ENCODE peak calls at places on chromosomes 4 and X, in eight cellular contexts. One of them, this sample, is unnamed.

GRCh38 chr4:40196724-40197281 is at the start of gene RHOH:
- DNase-seq in CD8-positive, alpha-beta T cell: peak
- DNase-seq in aorta: no peak
- DNase-seq in stomach: peak
- DNase-seq in heart right ventricle: no peak
- DNase-seq in GM23338: peak
- DNase-seq in H9: no peak
- DNase-seq in PC-9: no peak
- DNase-seq in this sample: peak

GRCh38 chr4:1096841-1097240 is 16.5 kb downstream of the RNF212 start:
- DNase-seq in PC-9: no peak
- DNase-seq in stomach: no peak
- DNase-seq in H9: peak
- DNase-seq in heart right ventricle: no peak
- DNase-seq in aorta: no peak
- DNase-seq in CD8-positive, alpha-beta T cell: no peak
- DNase-seq in GM23338: no peak
- DNase-seq in this sample: no peak

GRCh38 chr4:94407846-94408245 is 43.9 kb upstream of the PDLIM5 start:
- DNase-seq in CD8-positive, alpha-beta T cell: no peak
- DNase-seq in heart right ventricle: no peak
- DNase-seq in PC-9: no peak
- DNase-seq in stomach: no peak
- DNase-seq in H9: no peak
- DNase-seq in aorta: no peak
- DNase-seq in GM23338: no peak
- DNase-seq in this sample: no peak

GRCh38 chrX:123771449-123772064 is 38.7 kb upstream of the THOC2 start:
- DNase-seq in GM23338: no peak
- DNase-seq in PC-9: no peak
- DNase-seq in stomach: no peak
- DNase-seq in heart right ventricle: no peak
- DNase-seq in aorta: no peak
- DNase-seq in H9: no peak
- DNase-seq in CD8-positive, alpha-beta T cell: no peak
- DNase-seq in this sample: no peak

GRCh38 chr4:129545599-129546278 is 449.8 kb downstream of the C4orf33 start:
- DNase-seq in PC-9: no peak
- DNase-seq in aorta: peak
- DNase-seq in heart right ventricle: peak
- DNase-seq in CD8-positive, alpha-beta T cell: no peak
- DNase-seq in H9: no peak
- DNase-seq in stomach: peak
- DNase-seq in GM23338: no peak
- DNase-seq in this sample: no peak

GRCh38 chr4:185086053-185086452 is 57.0 kb upstream of the SLC25A4 start:
- DNase-seq in PC-9: no peak
- DNase-seq in heart right ventricle: no peak
- DNase-seq in aorta: no peak
- DNase-seq in CD8-positive, alpha-beta T cell: no peak
- DNase-seq in H9: peak
- DNase-seq in GM23338: peak
- DNase-seq in stomach: no peak
- DNase-seq in this sample: no peak

GRCh38 chr4:65046496-65047101 is 623.7 kb downstream of the EPHA5 start:
- DNase-seq in H9: no peak
- DNase-seq in GM23338: no peak
- DNase-seq in stomach: no peak
- DNase-seq in aorta: no peak
- DNase-seq in CD8-positive, alpha-beta T cell: no peak
- DNase-seq in heart right ventricle: no peak
- DNase-seq in PC-9: peak
- DNase-seq in this sample: no peak

GRCh38 chrX:116204947-116205346 is 34.4 kb downstream of the AGTR2 start:
- DNase-seq in heart right ventricle: no peak
- DNase-seq in stomach: no peak
- DNase-seq in GM23338: peak
- DNase-seq in CD8-positive, alpha-beta T cell: no peak
- DNase-seq in H9: no peak
- DNase-seq in PC-9: no peak
- DNase-seq in aorta: no peak
- DNase-seq in this sample: no peak

GRCh38 chr4:4541040-4541631 is 712 bp downstream of the STX18 start:
- DNase-seq in stomach: peak
- DNase-seq in GM23338: no peak
- DNase-seq in H9: no peak
- DNase-seq in CD8-positive, alpha-beta T cell: peak
- DNase-seq in PC-9: peak
- DNase-seq in heart right ventricle: peak
- DNase-seq in aorta: no peak
- DNase-seq in this sample: no peak

GRCh38 chr4:182823576-182823975 is 93.6 kb downstream of the DCTD start:
- DNase-seq in CD8-positive, alpha-beta T cell: no peak
- DNase-seq in H9: no peak
- DNase-seq in stomach: no peak
- DNase-seq in heart right ventricle: no peak
- DNase-seq in PC-9: no peak
- DNase-seq in GM23338: no peak
- DNase-seq in aorta: no peak
- DNase-seq in this sample: no peak

GRCh38 chrX:142204522-142205433 is at the start of gene MAGEC2:
- DNase-seq in stomach: no peak
- DNase-seq in H9: no peak
- DNase-seq in GM23338: no peak
- DNase-seq in heart right ventricle: no peak
- DNase-seq in CD8-positive, alpha-beta T cell: no peak
- DNase-seq in PC-9: no peak
- DNase-seq in aorta: no peak
- DNase-seq in this sample: no peak

GRCh38 chr4:89296399-89296798 is 11.2 kb downstream of the GPRIN3 start:
- DNase-seq in aorta: no peak
- DNase-seq in PC-9: no peak
- DNase-seq in CD8-positive, alpha-beta T cell: no peak
- DNase-seq in stomach: no peak
- DNase-seq in GM23338: no peak
- DNase-seq in heart right ventricle: no peak
- DNase-seq in H9: no peak
- DNase-seq in this sample: no peak

GRCh38 chrX:41473936-41474725 is 27.0 kb downstream of the NYX start:
- DNase-seq in heart right ventricle: no peak
- DNase-seq in GM23338: no peak
- DNase-seq in stomach: no peak
- DNase-seq in H9: peak
- DNase-seq in aorta: no peak
- DNase-seq in CD8-positive, alpha-beta T cell: no peak
- DNase-seq in PC-9: no peak
- DNase-seq in this sample: no peak

GRCh38 chrX:13464599-13465275 is 104.7 kb upstream of the EGFL6 start:
- DNase-seq in CD8-positive, alpha-beta T cell: no peak
- DNase-seq in aorta: no peak
- DNase-seq in stomach: no peak
- DNase-seq in heart right ventricle: no peak
- DNase-seq in PC-9: no peak
- DNase-seq in H9: no peak
- DNase-seq in GM23338: no peak
- DNase-seq in this sample: no peak

GRCh38 chr4:118948545-118949144 is 60.0 kb downstream of the SYNPO2 start:
- DNase-seq in H9: no peak
- DNase-seq in GM23338: peak
- DNase-seq in heart right ventricle: no peak
- DNase-seq in stomach: no peak
- DNase-seq in aorta: no peak
- DNase-seq in PC-9: no peak
- DNase-seq in CD8-positive, alpha-beta T cell: no peak
- DNase-seq in this sample: no peak

DNA sequence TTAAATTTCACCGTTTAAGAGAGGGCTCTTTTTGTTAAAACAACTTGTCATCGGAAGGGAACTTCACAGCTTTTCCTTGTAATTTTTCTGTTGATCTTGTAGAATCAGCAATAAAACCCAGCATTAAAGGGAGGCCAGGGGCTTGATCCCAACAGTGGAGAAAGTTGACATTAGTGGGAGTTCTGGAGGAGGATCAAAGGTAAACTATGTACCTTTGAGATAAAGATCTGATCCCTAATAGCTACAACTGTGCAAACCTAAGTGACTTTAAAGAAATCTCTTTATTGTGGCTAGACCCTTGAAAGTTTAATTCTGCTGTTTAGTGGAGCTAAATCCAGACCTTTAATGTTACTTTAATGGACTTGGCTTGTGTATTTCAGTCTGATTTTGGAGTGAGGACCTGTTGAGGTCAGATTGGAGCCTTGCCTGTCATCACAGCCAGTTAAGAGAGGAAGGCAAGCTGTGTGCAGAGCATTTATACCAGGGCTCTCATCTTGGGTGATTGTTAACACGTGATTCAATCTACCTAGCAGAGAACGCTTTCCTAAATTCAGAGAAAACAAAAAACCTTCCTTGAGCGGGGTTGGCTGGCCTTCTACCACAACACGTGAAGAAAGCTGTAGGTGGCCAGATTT is 1.7 kb downstream of the DOCK11 start:
- DNase-seq in aorta: no peak
- DNase-seq in CD8-positive, alpha-beta T cell: peak
- DNase-seq in stomach: no peak
- DNase-seq in GM23338: no peak
- DNase-seq in heart right ventricle: no peak
- DNase-seq in H9: no peak
- DNase-seq in PC-9: no peak
- DNase-seq in this sample: no peak
- H3K27ac ChIP-seq in aorta: no peak
- H3K27ac ChIP-seq in CD8-positive, alpha-beta T cell: peak
- H3K27ac ChIP-seq in stomach: peak
- H3K27ac ChIP-seq in GM23338: no peak
- H3K27ac ChIP-seq in heart right ventricle: no peak
- H3K27ac ChIP-seq in H9: no peak
- H3K27ac ChIP-seq in PC-9: no peak
- H3K27ac ChIP-seq in this sample: peak

GRCh38 chrX:38277802-38278201 is 49.5 kb downstream of the RPGR start:
- DNase-seq in CD8-positive, alpha-beta T cell: no peak
- DNase-seq in aorta: no peak
- DNase-seq in PC-9: no peak
- DNase-seq in heart right ventricle: no peak
- DNase-seq in H9: no peak
- DNase-seq in stomach: no peak
- DNase-seq in GM23338: no peak
- DNase-seq in this sample: no peak
- H3K27ac ChIP-seq in CD8-positive, alpha-beta T cell: no peak
- H3K27ac ChIP-seq in aorta: no peak
- H3K27ac ChIP-seq in PC-9: no peak
- H3K27ac ChIP-seq in heart right ventricle: no peak
- H3K27ac ChIP-seq in H9: no peak
- H3K27ac ChIP-seq in stomach: no peak
- H3K27ac ChIP-seq in GM23338: no peak
- H3K27ac ChIP-seq in this sample: no peak

DNA sequence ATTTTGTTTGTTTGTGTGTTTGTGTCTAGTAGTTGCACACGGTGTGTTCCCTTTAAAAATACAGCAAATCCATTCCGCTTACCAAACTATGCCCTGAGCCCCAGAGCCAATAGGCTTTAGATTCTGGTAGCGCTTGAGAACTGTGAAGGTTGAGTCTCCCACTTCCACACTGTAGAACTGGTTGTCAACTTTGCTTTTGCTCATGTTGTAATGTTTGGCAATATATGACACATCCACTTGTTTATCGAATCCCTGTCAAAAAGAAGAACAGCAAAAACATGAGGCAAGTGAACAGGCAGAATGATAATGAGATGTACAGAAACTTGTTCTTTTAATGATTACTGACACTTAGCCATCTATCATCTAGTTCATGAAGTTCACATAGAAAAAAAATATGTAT is 200.6 kb downstream of the MAPK10 start:
- DNase-seq in GM23338: no peak
- DNase-seq in PC-9: no peak
- DNase-seq in heart right ventricle: no peak
- DNase-seq in CD8-positive, alpha-beta T cell: no peak
- DNase-seq in aorta: no peak
- DNase-seq in H9: no peak
- DNase-seq in stomach: no peak
- DNase-seq in this sample: no peak
- H3K27ac ChIP-seq in GM23338: no peak
- H3K27ac ChIP-seq in PC-9: no peak
- H3K27ac ChIP-seq in heart right ventricle: no peak
- H3K27ac ChIP-seq in CD8-positive, alpha-beta T cell: no peak
- H3K27ac ChIP-seq in aorta: no peak
- H3K27ac ChIP-seq in H9: no peak
- H3K27ac ChIP-seq in stomach: no peak
- H3K27ac ChIP-seq in this sample: no peak

GRCh38 chrX:11458175-11458574 is 165.0 kb downstream of the AMELX start:
- DNase-seq in GM23338: no peak
- DNase-seq in CD8-positive, alpha-beta T cell: no peak
- DNase-seq in aorta: no peak
- DNase-seq in H9: no peak
- DNase-seq in heart right ventricle: peak
- DNase-seq in PC-9: no peak
- DNase-seq in stomach: no peak
- DNase-seq in this sample: no peak
- H3K27ac ChIP-seq in GM23338: no peak
- H3K27ac ChIP-seq in CD8-positive, alpha-beta T cell: no peak
- H3K27ac ChIP-seq in aorta: no peak
- H3K27ac ChIP-seq in H9: no peak
- H3K27ac ChIP-seq in heart right ventricle: no peak
- H3K27ac ChIP-seq in PC-9: no peak
- H3K27ac ChIP-seq in stomach: no peak
- H3K27ac ChIP-seq in this sample: no peak